ENCODE peak calls at places on chromosomes 2 and 18, in eight cellular contexts. One of them, this sample, is unnamed.

GRCh38 chr2:239598011-239598731 is 197.4 kb upstream of the HDAC4 start:
- DNase-seq in neural crest cell: no peak
- DNase-seq in A549: no peak
- DNase-seq in activated CD8-positive, alpha-beta memory T cell treated with anti-CD3 and anti-CD28 coated beads for 24 hours: peak; percentile 53
- DNase-seq in effector CD4-positive, alpha-beta T cell: no peak
- DNase-seq in AG04450: no peak
- DNase-seq in aorta: peak; percentile 57
- DNase-seq in lung: no peak
- DNase-seq in this sample: no peak

GRCh38 chr2:177164584-177165052 is 48.0 kb upstream of the HNRNPA3 start:
- DNase-seq in aorta: peak; percentile 93
- DNase-seq in activated CD8-positive, alpha-beta memory T cell treated with anti-CD3 and anti-CD28 coated beads for 24 hours: peak; percentile 89
- DNase-seq in neural crest cell: peak; percentile 89
- DNase-seq in AG04450: no peak
- DNase-seq in lung: peak; percentile 85
- DNase-seq in A549: peak; percentile 82
- DNase-seq in effector CD4-positive, alpha-beta T cell: peak; percentile 76
- DNase-seq in this sample: peak; percentile 88

GRCh38 chr2:27720004-27720551 is 51.4 kb upstream of the MRPL33 start:
- DNase-seq in lung: peak; percentile 58
- DNase-seq in activated CD8-positive, alpha-beta memory T cell treated with anti-CD3 and anti-CD28 coated beads for 24 hours: peak; percentile 75
- DNase-seq in aorta: peak; percentile 92
- DNase-seq in AG04450: peak; percentile 85
- DNase-seq in neural crest cell: no peak
- DNase-seq in A549: peak; percentile 97
- DNase-seq in effector CD4-positive, alpha-beta T cell: no peak
- DNase-seq in this sample: peak; percentile 82

GRCh38 chr18:26301681-26302080 is 75.4 kb downstream of the TAF4B start:
- DNase-seq in A549: peak; percentile 1
- DNase-seq in neural crest cell: no peak
- DNase-seq in AG04450: no peak
- DNase-seq in activated CD8-positive, alpha-beta memory T cell treated with anti-CD3 and anti-CD28 coated beads for 24 hours: no peak
- DNase-seq in aorta: no peak
- DNase-seq in lung: no peak
- DNase-seq in effector CD4-positive, alpha-beta T cell: no peak
- DNase-seq in this sample: no peak

GRCh38 chr2:19868705-19869550 is 32.9 kb downstream of the TTC32 start:
- DNase-seq in lung: peak; percentile 36
- DNase-seq in A549: no peak
- DNase-seq in AG04450: no peak
- DNase-seq in effector CD4-positive, alpha-beta T cell: peak; percentile 35
- DNase-seq in aorta: peak; percentile 83
- DNase-seq in activated CD8-positive, alpha-beta memory T cell treated with anti-CD3 and anti-CD28 coated beads for 24 hours: peak; percentile 85
- DNase-seq in neural crest cell: peak; percentile 23
- DNase-seq in this sample: peak; percentile 37

GRCh38 chr2:88765154-88765948 is 73.9 kb downstream of the RPIA start:
- DNase-seq in lung: peak; percentile 31
- DNase-seq in neural crest cell: no peak
- DNase-seq in effector CD4-positive, alpha-beta T cell: no peak
- DNase-seq in AG04450: no peak
- DNase-seq in aorta: no peak
- DNase-seq in A549: peak; percentile 41
- DNase-seq in activated CD8-positive, alpha-beta memory T cell treated with anti-CD3 and anti-CD28 coated beads for 24 hours: peak; percentile 70
- DNase-seq in this sample: no peak

GRCh38 chr2:211941359-211941758 is 597.2 kb downstream of the ERBB4 start:
- DNase-seq in AG04450: no peak
- DNase-seq in lung: no peak
- DNase-seq in effector CD4-positive, alpha-beta T cell: no peak
- DNase-seq in aorta: no peak
- DNase-seq in A549: no peak
- DNase-seq in neural crest cell: no peak
- DNase-seq in activated CD8-positive, alpha-beta memory T cell treated with anti-CD3 and anti-CD28 coated beads for 24 hours: no peak
- DNase-seq in this sample: no peak

GRCh38 chr2:230219419-230220331 is at the start of gene SP110:
- DNase-seq in A549: peak; percentile 70
- DNase-seq in activated CD8-positive, alpha-beta memory T cell treated with anti-CD3 and anti-CD28 coated beads for 24 hours: peak; percentile 86
- DNase-seq in aorta: peak; percentile 91
- DNase-seq in neural crest cell: peak; percentile 28
- DNase-seq in AG04450: peak; percentile 69
- DNase-seq in lung: peak; percentile 92
- DNase-seq in effector CD4-positive, alpha-beta T cell: peak; percentile 68
- DNase-seq in this sample: peak; percentile 81

GRCh38 chr2:157460384-157460837 is 16.5 kb upstream of the CYTIP start:
- DNase-seq in activated CD8-positive, alpha-beta memory T cell treated with anti-CD3 and anti-CD28 coated beads for 24 hours: no peak
- DNase-seq in effector CD4-positive, alpha-beta T cell: no peak
- DNase-seq in neural crest cell: no peak
- DNase-seq in A549: peak; percentile 73
- DNase-seq in aorta: no peak
- DNase-seq in AG04450: no peak
- DNase-seq in lung: no peak
- DNase-seq in this sample: no peak

GRCh38 chr2:25373269-25373981 is 31.7 kb upstream of the DNMT3A start:
- DNase-seq in AG04450: no peak
- DNase-seq in lung: peak; percentile 50
- DNase-seq in activated CD8-positive, alpha-beta memory T cell treated with anti-CD3 and anti-CD28 coated beads for 24 hours: peak; percentile 55
- DNase-seq in aorta: peak; percentile 54
- DNase-seq in A549: no peak
- DNase-seq in effector CD4-positive, alpha-beta T cell: no peak
- DNase-seq in neural crest cell: no peak
- DNase-seq in this sample: peak; percentile 29

GRCh38 chr2:17539596-17539992 is 902 bp upstream of the VSNL1 start:
- DNase-seq in A549: no peak
- DNase-seq in neural crest cell: peak; percentile 14
- DNase-seq in aorta: no peak
- DNase-seq in effector CD4-positive, alpha-beta T cell: no peak
- DNase-seq in lung: no peak
- DNase-seq in AG04450: no peak
- DNase-seq in activated CD8-positive, alpha-beta memory T cell treated with anti-CD3 and anti-CD28 coated beads for 24 hours: no peak
- DNase-seq in this sample: no peak

GRCh38 chr18:51048190-51048589 is 18.2 kb downstream of the SMAD4 start:
- DNase-seq in lung: no peak
- DNase-seq in A549: no peak
- DNase-seq in neural crest cell: no peak
- DNase-seq in activated CD8-positive, alpha-beta memory T cell treated with anti-CD3 and anti-CD28 coated beads for 24 hours: no peak
- DNase-seq in aorta: no peak
- DNase-seq in effector CD4-positive, alpha-beta T cell: no peak
- DNase-seq in AG04450: no peak
- DNase-seq in this sample: no peak

GRCh38 chr18:31248783-31249521 is 69.0 kb upstream of the DSG1 start:
- DNase-seq in A549: peak; percentile 29
- DNase-seq in effector CD4-positive, alpha-beta T cell: no peak
- DNase-seq in aorta: no peak
- DNase-seq in activated CD8-positive, alpha-beta memory T cell treated with anti-CD3 and anti-CD28 coated beads for 24 hours: no peak
- DNase-seq in AG04450: no peak
- DNase-seq in neural crest cell: no peak
- DNase-seq in lung: no peak
- DNase-seq in this sample: no peak

GRCh38 chr2:116435648-116436047 is 1378.8 kb upstream of the DDX18 start:
- DNase-seq in aorta: no peak
- DNase-seq in effector CD4-positive, alpha-beta T cell: no peak
- DNase-seq in lung: no peak
- DNase-seq in AG04450: no peak
- DNase-seq in A549: no peak
- DNase-seq in activated CD8-positive, alpha-beta memory T cell treated with anti-CD3 and anti-CD28 coated beads for 24 hours: no peak
- DNase-seq in neural crest cell: no peak
- DNase-seq in this sample: no peak

GRCh38 chr2:200423552-200423951 is 86.3 kb downstream of the KCTD18 start:
- DNase-seq in AG04450: no peak
- DNase-seq in lung: no peak
- DNase-seq in activated CD8-positive, alpha-beta memory T cell treated with anti-CD3 and anti-CD28 coated beads for 24 hours: no peak
- DNase-seq in aorta: no peak
- DNase-seq in A549: no peak
- DNase-seq in effector CD4-positive, alpha-beta T cell: no peak
- DNase-seq in neural crest cell: no peak
- DNase-seq in this sample: no peak

GRCh38 chr2:239321596-239322413 is 79.0 kb downstream of the HDAC4 start:
- DNase-seq in lung: no peak
- DNase-seq in aorta: no peak
- DNase-seq in neural crest cell: no peak
- DNase-seq in AG04450: no peak
- DNase-seq in A549: no peak
- DNase-seq in activated CD8-positive, alpha-beta memory T cell treated with anti-CD3 and anti-CD28 coated beads for 24 hours: peak; percentile 79
- DNase-seq in effector CD4-positive, alpha-beta T cell: peak; percentile 32
- DNase-seq in this sample: peak; percentile 30

GRCh38 chr2:127608061-127609011 is 37.6 kb upstream of the GPR17 start:
- DNase-seq in neural crest cell: no peak
- DNase-seq in A549: no peak
- DNase-seq in aorta: peak; percentile 70
- DNase-seq in activated CD8-positive, alpha-beta memory T cell treated with anti-CD3 and anti-CD28 coated beads for 24 hours: no peak
- DNase-seq in lung: no peak
- DNase-seq in effector CD4-positive, alpha-beta T cell: no peak
- DNase-seq in AG04450: no peak
- DNase-seq in this sample: peak; percentile 41

GRCh38 chr2:69791045-69791444 is 38.4 kb upstream of the GMCL1 start:
- DNase-seq in lung: no peak
- DNase-seq in effector CD4-positive, alpha-beta T cell: no peak
- DNase-seq in aorta: no peak
- DNase-seq in AG04450: no peak
- DNase-seq in activated CD8-positive, alpha-beta memory T cell treated with anti-CD3 and anti-CD28 coated beads for 24 hours: no peak
- DNase-seq in A549: no peak
- DNase-seq in neural crest cell: no peak
- DNase-seq in this sample: no peak

GRCh38 chr2:65545818-65546217 is 113.4 kb upstream of the SPRED2 start:
- DNase-seq in lung: no peak
- DNase-seq in neural crest cell: no peak
- DNase-seq in aorta: no peak
- DNase-seq in A549: no peak
- DNase-seq in activated CD8-positive, alpha-beta memory T cell treated with anti-CD3 and anti-CD28 coated beads for 24 hours: no peak
- DNase-seq in AG04450: no peak
- DNase-seq in effector CD4-positive, alpha-beta T cell: no peak
- DNase-seq in this sample: no peak

GRCh38 chr2:74313497-74313896 is 29.7 kb downstream of the SLC4A5 start:
- DNase-seq in lung: no peak
- DNase-seq in AG04450: no peak
- DNase-seq in A549: no peak
- DNase-seq in neural crest cell: no peak
- DNase-seq in effector CD4-positive, alpha-beta T cell: no peak
- DNase-seq in activated CD8-positive, alpha-beta memory T cell treated with anti-CD3 and anti-CD28 coated beads for 24 hours: no peak
- DNase-seq in aorta: no peak
- DNase-seq in this sample: no peak

GRCh38 chr18:37393945-37394609 is 171.5 kb downstream of the CELF4 start:
- DNase-seq in neural crest cell: peak; percentile 82
- DNase-seq in lung: peak; percentile 55
- DNase-seq in AG04450: peak; percentile 59
- DNase-seq in activated CD8-positive, alpha-beta memory T cell treated with anti-CD3 and anti-CD28 coated beads for 24 hours: no peak
- DNase-seq in aorta: peak; percentile 91
- DNase-seq in A549: peak; percentile 10
- DNase-seq in effector CD4-positive, alpha-beta T cell: no peak
- DNase-seq in this sample: peak; percentile 55

GRCh38 chr2:218259099-218259921 is 1.5 kb upstream of the GPBAR1 start:
- DNase-seq in A549: no peak
- DNase-seq in AG04450: no peak
- DNase-seq in aorta: peak; percentile 81
- DNase-seq in effector CD4-positive, alpha-beta T cell: no peak
- DNase-seq in lung: peak; percentile 74
- DNase-seq in neural crest cell: no peak
- DNase-seq in activated CD8-positive, alpha-beta memory T cell treated with anti-CD3 and anti-CD28 coated beads for 24 hours: no peak
- DNase-seq in this sample: peak; percentile 73

GRCh38 chr18:79925656-79925979 is 25.8 kb downstream of the SLC66A2 start:
- DNase-seq in effector CD4-positive, alpha-beta T cell: no peak
- DNase-seq in aorta: no peak
- DNase-seq in AG04450: no peak
- DNase-seq in lung: no peak
- DNase-seq in A549: no peak
- DNase-seq in activated CD8-positive, alpha-beta memory T cell treated with anti-CD3 and anti-CD28 coated beads for 24 hours: no peak
- DNase-seq in neural crest cell: no peak
- DNase-seq in this sample: no peak

GRCh38 chr2:223944166-223944703 is 900 bp downstream of the WDFY1 start:
- DNase-seq in activated CD8-positive, alpha-beta memory T cell treated with anti-CD3 and anti-CD28 coated beads for 24 hours: peak; percentile 74
- DNase-seq in AG04450: no peak
- DNase-seq in aorta: peak; percentile 82
- DNase-seq in neural crest cell: peak; percentile 42
- DNase-seq in effector CD4-positive, alpha-beta T cell: peak; percentile 27
- DNase-seq in lung: peak; percentile 46
- DNase-seq in A549: peak; percentile 41
- DNase-seq in this sample: peak; percentile 54

GRCh38 chr18:79400091-79400590 is 4.4 kb downstream of the NFATC1 start:
- DNase-seq in lung: no peak
- DNase-seq in neural crest cell: no peak
- DNase-seq in AG04450: no peak
- DNase-seq in effector CD4-positive, alpha-beta T cell: peak; percentile 65
- DNase-seq in A549: no peak
- DNase-seq in activated CD8-positive, alpha-beta memory T cell treated with anti-CD3 and anti-CD28 coated beads for 24 hours: peak; percentile 81
- DNase-seq in aorta: peak; percentile 91
- DNase-seq in this sample: no peak

GRCh38 chr2:59888015-59888414 is 665.4 kb downstream of the BCL11A start:
- DNase-seq in effector CD4-positive, alpha-beta T cell: no peak
- DNase-seq in A549: no peak
- DNase-seq in activated CD8-positive, alpha-beta memory T cell treated with anti-CD3 and anti-CD28 coated beads for 24 hours: no peak
- DNase-seq in lung: no peak
- DNase-seq in AG04450: no peak
- DNase-seq in aorta: no peak
- DNase-seq in neural crest cell: no peak
- DNase-seq in this sample: no peak

GRCh38 chr2:219684721-219685689 is 57.6 kb downstream of the SLC4A3 start:
- DNase-seq in activated CD8-positive, alpha-beta memory T cell treated with anti-CD3 and anti-CD28 coated beads for 24 hours: peak; percentile 67
- DNase-seq in aorta: peak; percentile 88
- DNase-seq in AG04450: no peak
- DNase-seq in A549: no peak
- DNase-seq in neural crest cell: no peak
- DNase-seq in lung: peak; percentile 80
- DNase-seq in effector CD4-positive, alpha-beta T cell: no peak
- DNase-seq in this sample: no peak

GRCh38 chr18:42925036-42925435 is 190.4 kb downstream of the RIT2 start:
- DNase-seq in activated CD8-positive, alpha-beta memory T cell treated with anti-CD3 and anti-CD28 coated beads for 24 hours: no peak
- DNase-seq in A549: no peak
- DNase-seq in neural crest cell: no peak
- DNase-seq in AG04450: no peak
- DNase-seq in aorta: no peak
- DNase-seq in lung: no peak
- DNase-seq in effector CD4-positive, alpha-beta T cell: no peak
- DNase-seq in this sample: no peak

GRCh38 chr2:230520875-230521155 is 104.8 kb downstream of the SP100 start:
- DNase-seq in AG04450: no peak
- DNase-seq in activated CD8-positive, alpha-beta memory T cell treated with anti-CD3 and anti-CD28 coated beads for 24 hours: no peak
- DNase-seq in neural crest cell: no peak
- DNase-seq in effector CD4-positive, alpha-beta T cell: no peak
- DNase-seq in A549: peak; percentile 48
- DNase-seq in lung: no peak
- DNase-seq in aorta: no peak
- DNase-seq in this sample: no peak

GRCh38 chr2:88190808-88191721 is 20.9 kb downstream of the THNSL2 start:
- DNase-seq in A549: peak; percentile 46
- DNase-seq in lung: no peak
- DNase-seq in neural crest cell: peak; percentile 56
- DNase-seq in aorta: no peak
- DNase-seq in effector CD4-positive, alpha-beta T cell: no peak
- DNase-seq in activated CD8-positive, alpha-beta memory T cell treated with anti-CD3 and anti-CD28 coated beads for 24 hours: no peak
- DNase-seq in AG04450: no peak
- DNase-seq in this sample: no peak

GRCh38 chr2:96151595-96152300 is 6.5 kb upstream of the DUSP2 start:
- DNase-seq in lung: no peak
- DNase-seq in neural crest cell: no peak
- DNase-seq in aorta: peak; percentile 15
- DNase-seq in AG04450: no peak
- DNase-seq in activated CD8-positive, alpha-beta memory T cell treated with anti-CD3 and anti-CD28 coated beads for 24 hours: no peak
- DNase-seq in effector CD4-positive, alpha-beta T cell: no peak
- DNase-seq in A549: no peak
- DNase-seq in this sample: no peak

GRCh38 chr18:4040391-4041172 is 414.5 kb downstream of the DLGAP1 start:
- DNase-seq in activated CD8-positive, alpha-beta memory T cell treated with anti-CD3 and anti-CD28 coated beads for 24 hours: no peak
- DNase-seq in lung: no peak
- DNase-seq in AG04450: no peak
- DNase-seq in aorta: no peak
- DNase-seq in effector CD4-positive, alpha-beta T cell: no peak
- DNase-seq in A549: no peak
- DNase-seq in neural crest cell: no peak
- DNase-seq in this sample: no peak

GRCh38 chr2:27552941-27553340 is 29.9 kb upstream of the ZNF512 start:
- DNase-seq in neural crest cell: no peak
- DNase-seq in effector CD4-positive, alpha-beta T cell: no peak
- DNase-seq in AG04450: no peak
- DNase-seq in lung: no peak
- DNase-seq in activated CD8-positive, alpha-beta memory T cell treated with anti-CD3 and anti-CD28 coated beads for 24 hours: no peak
- DNase-seq in A549: no peak
- DNase-seq in aorta: no peak
- DNase-seq in this sample: no peak

GRCh38 chr2:28665041-28665704 is 86.5 kb upstream of the PPP1CB start:
- DNase-seq in AG04450: peak; percentile 74
- DNase-seq in aorta: peak; percentile 90
- DNase-seq in neural crest cell: no peak
- DNase-seq in A549: no peak
- DNase-seq in activated CD8-positive, alpha-beta memory T cell treated with anti-CD3 and anti-CD28 coated beads for 24 hours: no peak
- DNase-seq in lung: peak; percentile 62
- DNase-seq in effector CD4-positive, alpha-beta T cell: no peak
- DNase-seq in this sample: peak; percentile 61